ENCODE peak calls at places on chromosome 9, in ten cellular contexts. M, P, B, V, K, R, J, W, A and G are unnamed samples.
A peak's percentile ranks its signal among the peaks of the same experiment; 100 is the strongest.

GRCh38 chr9:8648271-8648670 is 848.7 kb upstream of the DMAC1 start:
- DNase-seq in M (no peak), K (no peak), P (peak; percentile 96), R (no peak), A (no peak), V (no peak), W (no peak), B (no peak), J (no peak), G (no peak)

GRCh38 chr9:79764377-79764776 is 192.6 kb downstream of the TLE4 start:
- DNase-seq in M (no peak), V (no peak), W (peak; percentile 69), J (peak; percentile 96), K (peak; percentile 52), A (peak; percentile 98), P (no peak), B (no peak), R (peak; percentile 95), G (no peak)

GRCh38 chr9:136090768-136091581 is 4.1 kb downstream of the NACC2 start:
- DNase-seq in J (no peak), A (no peak), R (no peak), W (no peak), M (no peak), K (no peak), V (no peak), P (no peak), B (no peak), G (no peak)

GRCh38 chr9:91778031-91778430 is 172.0 kb downstream of the ROR2 start:
- DNase-seq in A (peak; percentile 29), R (peak; percentile 18), K (no peak), J (no peak), P (no peak), W (no peak), M (no peak), B (no peak), V (peak; percentile 34), G (no peak)

GRCh38 chr9:124517600-124517999 is 10.4 kb upstream of the NR5A1 start:
- DNase-seq in V (no peak), M (no peak), W (no peak), P (no peak), K (no peak), R (no peak), B (no peak), J (no peak), A (no peak), G (no peak)

GRCh38 chr9:123360161-123361085 is 4.4 kb downstream of the CRB2 start:
- DNase-seq in M (peak; percentile 97), V (peak; percentile 64), K (peak; percentile 72), A (no peak), W (no peak), P (peak; percentile 98), J (no peak), B (peak; percentile 56), R (no peak), G (peak; percentile 93)

GRCh38 chr9:4859035-4859434 is 66.3 kb downstream of the RCL1 start:
- DNase-seq in W (no peak), P (no peak), V (no peak), M (no peak), B (no peak), K (no peak), A (no peak), J (no peak), R (no peak), G (no peak)

GRCh38 chr9:130233587-130233945 is 32.0 kb upstream of the HMCN2 start:
- DNase-seq in A (no peak), P (no peak), R (no peak), B (no peak), K (no peak), V (no peak), M (no peak), W (no peak), J (no peak), G (no peak)

GRCh38 chr9:131610231-131610761 is 65.0 kb downstream of the PRRT1B start:
- DNase-seq in V (no peak), K (no peak), W (no peak), A (peak; percentile 87), J (peak; percentile 31), P (no peak), R (peak; percentile 38), M (no peak), B (no peak), G (no peak)

GRCh38 chr9:131954299-131954698 is 125.4 kb downstream of the MED27 start:
- DNase-seq in M (no peak), K (no peak), W (no peak), P (peak; percentile 1), A (no peak), R (peak; percentile 5), J (no peak), B (no peak), V (no peak), G (no peak)

GRCh38 chr9:113523421-113524141 is 60.1 kb downstream of the RGS3 start:
- DNase-seq in V (no peak), M (no peak), A (no peak), J (no peak), W (no peak), B (peak; percentile 79), K (no peak), P (peak; percentile 42), R (no peak), G (no peak)

GRCh38 chr9:128001411-128002298 is 20.9 kb upstream of the EEIG1 start:
- DNase-seq in P (peak; percentile 65), B (no peak), M (no peak), R (peak; percentile 75), W (peak; percentile 63), A (peak; percentile 89), V (no peak), K (no peak), J (peak; percentile 64), G (no peak)

GRCh38 chr9:132551556-132551955 is 30.9 kb upstream of the BARHL1 start:
- DNase-seq in R (no peak), J (no peak), W (no peak), P (no peak), A (no peak), B (no peak), K (no peak), V (no peak), M (no peak), G (no peak)

GRCh38 chr9:130740218-130741023 is 46.8 kb downstream of the EXOSC2 start:
- DNase-seq in B (no peak), P (no peak), A (no peak), M (no peak), W (no peak), K (no peak), J (no peak), R (no peak), V (no peak), G (no peak)

GRCh38 chr9:135708164-135708563 is 6.2 kb downstream of the KCNT1 start:
- DNase-seq in P (no peak), M (no peak), V (no peak), A (no peak), K (no peak), R (no peak), J (no peak), W (no peak), B (no peak), G (no peak)

GRCh38 chr9:81574399-81574798 is 114.9 kb downstream of the TLE1 start:
- DNase-seq in V (no peak), K (no peak), J (peak; percentile 36), W (no peak), B (no peak), M (no peak), P (no peak), A (peak; percentile 73), R (peak; percentile 51), G (no peak)

GRCh38 chr9:111102793-111103474 is 64.7 kb upstream of the LPAR1 start:
- DNase-seq in K (no peak), R (no peak), P (no peak), A (peak; percentile 31), W (no peak), B (no peak), M (no peak), J (no peak), V (no peak), G (no peak)

GRCh38 chr9:115396071-115396529 is 278.1 kb upstream of the TNC start:
- DNase-seq in R (peak; percentile 22), M (no peak), B (no peak), V (no peak), A (peak; percentile 25), J (no peak), W (no peak), P (peak; percentile 85), K (no peak), G (no peak)

GRCh38 chr9:114538241-114538640 is 33.0 kb upstream of the WHRN start:
- DNase-seq in A (no peak), W (no peak), B (no peak), V (no peak), M (peak; percentile 24), R (no peak), K (no peak), J (no peak), P (peak; percentile 48), G (no peak)

GRCh38 chr9:74770508-74771261 is 117.0 kb downstream of the TRPM6 start:
- DNase-seq in R (peak; percentile 12), V (no peak), P (peak; percentile 78), M (peak; percentile 82), B (no peak), A (no peak), J (no peak), W (no peak), K (peak; percentile 69), G (peak; percentile 12)